ENCODE peak calls at places on chromosomes 7 and 10, in eight cellular contexts. E, Q, C, R, S, I, M and V are unnamed samples.

GRCh38 chr7:43164757-43165156 is 52.3 kb downstream of the HECW1 start:
- DNase-seq in I (peak), R (peak), S (peak), M (peak), C (peak), E (no peak), Q (no peak), V (no peak)

GRCh38 chr10:119377431-119377830 is 165.1 kb downstream of the RGS10 start:
- DNase-seq in E (no peak), R (no peak), M (no peak), S (no peak), Q (no peak), C (no peak), I (no peak), V (no peak)

GRCh38 chr10:132326925-132327324 is 5.1 kb upstream of the LRRC27 start:
- DNase-seq in I (no peak), Q (no peak), E (no peak), C (no peak), R (no peak), M (no peak), S (no peak), V (no peak)

GRCh38 chr10:60000747-60001146 is 94.4 kb upstream of the CCDC6 start:
- DNase-seq in S (no peak), E (no peak), C (no peak), R (no peak), Q (no peak), M (no peak), I (no peak), V (no peak)

GRCh38 chr10:96667401-96667800 is 52.9 kb downstream of the PIK3AP1 start:
- DNase-seq in C (peak), I (no peak), S (no peak), Q (no peak), E (no peak), R (no peak), M (no peak), V (no peak)

GRCh38 chr7:155739538-155740140 is 72.6 kb downstream of the SHH start:
- DNase-seq in M (no peak), R (no peak), I (no peak), Q (no peak), E (no peak), S (no peak), C (no peak), V (no peak)

GRCh38 chr10:8033812-8034665 is 20.4 kb upstream of the GATA3 start:
- DNase-seq in C (no peak), R (no peak), S (no peak), Q (no peak), E (no peak), M (no peak), I (no peak), V (no peak)

GRCh38 chr7:6248581-6248980 is 23.8 kb downstream of the CYTH3 start:
- DNase-seq in E (no peak), C (peak), I (no peak), R (peak), Q (no peak), M (no peak), S (no peak), V (no peak)

GRCh38 chr7:2106506-2106905 is 126.2 kb downstream of the MAD1L1 start:
- DNase-seq in R (no peak), C (no peak), M (no peak), I (no peak), S (no peak), E (no peak), Q (no peak), V (no peak)

GRCh38 chr7:151299530-151299929 is 42.1 kb upstream of the NUB1 start:
- DNase-seq in M (no peak), S (no peak), E (no peak), Q (no peak), C (no peak), I (no peak), R (no peak), V (no peak)

GRCh38 chr7:99102809-99103690 is 40.9 kb downstream of the SMURF1 start:
- DNase-seq in C (peak), R (no peak), Q (no peak), E (no peak), I (no peak), M (no peak), S (peak), V (no peak)

GRCh38 chr7:86932038-86932512 is 127.4 kb downstream of the ELAPOR2 start:
- DNase-seq in S (no peak), M (no peak), I (no peak), Q (no peak), R (peak), E (no peak), C (peak), V (no peak)

GRCh38 chr7:106110885-106111670 is 1.0 kb downstream of the SYPL1 start:
- DNase-seq in R (peak), S (no peak), M (no peak), E (no peak), Q (no peak), C (no peak), I (no peak), V (no peak)

GRCh38 chr7:136324073-136324704 is 347.0 kb upstream of the MTPN start:
- DNase-seq in M (no peak), I (no peak), S (no peak), R (no peak), C (no peak), E (no peak), Q (no peak), V (no peak)

DNA sequence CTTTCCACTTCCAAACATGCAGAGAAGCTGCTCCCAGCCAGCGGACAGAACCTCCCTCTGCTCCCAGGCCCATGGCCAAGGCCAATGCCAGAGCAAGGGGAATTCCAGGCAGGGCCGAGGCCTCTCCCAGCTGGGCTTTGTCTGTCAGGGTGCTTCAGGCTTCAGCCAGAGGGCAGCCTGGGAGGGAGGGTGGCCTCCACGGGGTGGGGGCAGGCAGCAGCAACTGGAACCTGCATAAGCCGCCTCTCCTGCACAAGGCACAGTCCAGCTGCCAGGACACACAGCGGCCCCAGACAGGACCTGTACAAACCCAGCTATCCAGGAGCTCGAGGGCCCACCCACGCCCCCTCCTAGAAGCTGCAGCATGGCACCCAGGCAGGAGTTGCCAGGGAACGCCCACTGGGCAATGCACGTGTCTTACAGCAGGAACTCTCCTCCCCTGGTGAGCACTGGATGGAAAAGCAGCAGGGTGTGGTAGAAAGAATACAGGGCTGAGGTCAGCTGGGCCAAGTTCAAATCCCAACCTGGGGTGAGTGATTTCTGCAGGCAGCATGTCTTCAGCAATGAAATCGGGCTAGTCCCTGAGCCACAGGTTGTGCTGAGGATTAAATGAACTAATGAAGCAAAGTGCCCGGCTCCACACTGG is 7.6 kb downstream of the FAM53B start:
- DNase-seq in S (no peak), C (peak), R (no peak), M (no peak), E (peak), I (no peak), Q (peak), V (peak)
- TF ChIP-seq POLR2A in S (no peak), C (no peak), R (no peak), M (no peak), E (no peak), I (no peak), Q (no peak), V (no peak)

GRCh38 chr10:71219918-71220688 is 7.7 kb downstream of the UNC5B start:
- DNase-seq in R (no peak), Q (no peak), C (no peak), I (no peak), M (no peak), E (no peak), S (no peak), V (no peak)
- TF ChIP-seq POLR2A in R (no peak), Q (no peak), C (no peak), I (no peak), M (no peak), E (no peak), S (no peak), V (no peak)

GRCh38 chr7:23600251-23600650 is 3.1 kb downstream of the CCDC126 start:
- DNase-seq in E (no peak), M (no peak), Q (no peak), S (no peak), R (no peak), I (no peak), C (no peak), V (no peak)

GRCh38 chr7:23594879-23595604 is 2.1 kb upstream of the CCDC126 start:
- DNase-seq in I (peak), Q (no peak), R (peak), C (no peak), S (no peak), E (no peak), M (peak), V (no peak)

GRCh38 chr7:23598321-23598720 is 1.1 kb downstream of the CCDC126 start:
- DNase-seq in R (no peak), S (no peak), Q (no peak), E (no peak), I (no peak), C (no peak), M (no peak), V (no peak)

GRCh38 chr7:23597908-23598224 is 684 bp downstream of the CCDC126 start:
- DNase-seq in Q (no peak), E (no peak), R (no peak), C (no peak), I (no peak), M (no peak), S (no peak), V (no peak)

DNA sequence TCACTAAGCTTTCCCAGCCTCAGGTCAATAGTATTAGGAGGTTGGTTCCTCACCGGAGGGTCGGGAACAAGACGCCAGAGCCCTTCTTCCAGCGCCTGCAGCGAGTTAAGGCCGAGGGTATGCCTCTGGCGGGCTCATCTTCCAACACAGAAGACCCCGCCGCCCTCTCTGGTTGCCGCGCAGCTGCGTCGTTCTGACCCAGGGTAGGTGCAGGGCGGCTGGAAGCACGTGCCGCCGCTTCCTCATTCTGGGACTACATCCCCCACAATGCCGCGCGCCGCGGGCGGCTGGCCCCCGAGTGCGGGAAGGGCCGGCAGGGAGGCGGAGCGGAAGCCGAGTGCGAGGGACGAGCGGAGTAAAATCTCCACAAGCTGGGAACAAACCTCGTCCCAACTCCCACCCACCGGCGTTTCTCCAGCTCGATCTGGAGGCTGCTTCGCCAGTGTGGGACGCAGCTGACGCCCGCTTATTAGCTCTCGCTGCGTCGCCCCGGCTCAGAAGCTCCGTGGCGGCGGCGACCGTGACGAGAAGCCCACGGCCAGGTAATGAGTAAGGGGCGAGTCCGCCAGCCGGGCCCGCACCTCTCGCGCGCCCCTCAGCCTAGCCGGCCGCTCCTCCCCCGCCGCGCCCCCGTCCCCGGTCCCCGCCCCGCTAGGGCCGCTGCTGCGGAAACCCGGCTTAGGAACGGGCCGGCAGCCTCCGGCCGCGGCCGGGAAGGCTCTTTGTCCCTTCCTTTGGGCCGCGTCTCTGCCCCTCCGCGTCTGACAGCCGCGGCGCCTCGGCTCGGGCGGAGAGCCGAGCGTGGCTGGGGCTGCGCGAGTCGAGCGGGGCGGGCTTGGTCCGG is at the start of gene CCDC126:
- DNase-seq in R (peak), E (peak), C (peak), Q (peak), S (peak), I (peak), M (peak), V (peak)
- TF ChIP-seq POLR2A in R (peak), E (peak), C (peak), Q (peak), S (peak), I (no peak), M (peak), V (peak)

GRCh38 chr10:86399879-86400704 is 33.5 kb upstream of the GRID1 start:
- DNase-seq in Q (peak), R (peak), C (peak), M (peak), I (peak), E (peak), S (peak), V (peak)
- TF ChIP-seq POLR2A in Q (peak), R (peak), C (peak), M (peak), I (peak), E (no peak), S (peak), V (peak)

GRCh38 chr7:129169705-129170319 is 18.6 kb upstream of the SMO start:
- DNase-seq in R (no peak), C (no peak), E (no peak), M (no peak), S (no peak), I (no peak), Q (no peak), V (no peak)
- TF ChIP-seq POLR2A in R (no peak), C (no peak), E (no peak), M (no peak), S (no peak), I (peak), Q (no peak), V (no peak)

DNA sequence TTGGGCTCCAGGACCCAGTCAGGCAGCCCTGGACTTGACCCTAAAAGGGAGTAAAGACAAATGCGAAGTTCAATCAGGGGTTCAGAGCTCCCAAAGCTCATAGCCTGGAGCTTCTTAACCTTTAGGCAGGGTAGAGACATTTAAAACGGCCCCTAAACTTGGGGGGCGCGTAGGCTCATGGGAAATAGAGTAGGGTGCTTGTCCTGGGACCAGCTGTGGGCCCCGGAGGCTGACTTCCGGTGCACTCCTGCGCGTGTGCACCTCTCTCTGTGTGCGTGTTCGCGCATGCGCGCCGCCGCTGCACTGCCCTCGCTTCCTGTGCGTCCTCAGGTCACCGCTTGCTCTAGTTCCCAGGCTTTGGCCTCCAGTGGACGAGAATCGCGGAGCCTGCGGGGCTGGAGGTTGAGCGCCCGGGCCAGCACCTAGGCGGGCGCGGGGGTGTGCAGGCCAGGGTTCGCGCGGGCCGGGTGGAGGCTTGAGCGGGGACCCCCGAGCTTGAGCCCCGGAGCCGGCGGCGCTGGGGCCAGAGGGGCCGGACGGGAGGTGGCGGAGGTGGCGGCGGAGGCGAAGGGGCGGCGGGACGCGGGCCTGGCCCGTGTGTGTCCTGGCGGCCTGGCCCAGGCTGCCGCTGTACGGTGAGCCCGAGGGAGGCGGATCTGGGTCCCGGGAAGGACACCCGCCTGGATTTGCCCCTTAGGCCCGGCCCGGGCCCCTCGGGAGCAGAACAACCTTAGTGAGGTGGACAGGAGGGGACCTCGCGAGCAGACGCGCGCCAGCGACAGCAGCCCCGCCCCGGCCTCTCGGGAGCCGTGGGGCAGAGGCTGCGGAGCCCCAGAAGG is at the start of gene RBAK:
- DNase-seq in M (peak), R (peak), C (peak), I (peak), S (peak), Q (peak), E (peak), V (peak)
- TF ChIP-seq POLR2A in M (peak), R (peak), C (peak), I (peak), S (peak), Q (peak), E (peak), V (peak)

GRCh38 chr10:114824396-114824795 is 2.8 kb downstream of the FHIP2A start:
- DNase-seq in C (peak), S (no peak), M (no peak), Q (no peak), R (no peak), E (no peak), I (no peak), V (no peak)

GRCh38 chr10:114821915-114822770 is 563 bp downstream of the FHIP2A start:
- DNase-seq in S (peak), Q (peak), R (peak), M (peak), I (peak), E (peak), C (peak), V (no peak)

GRCh38 chr10:114822771-114823463 is 1.3 kb downstream of the FHIP2A start:
- DNase-seq in I (no peak), S (no peak), R (peak), E (no peak), M (no peak), C (peak), Q (no peak), V (no peak)

GRCh38 chr10:114819313-114819712 is 2.3 kb upstream of the FHIP2A start:
- DNase-seq in R (no peak), M (no peak), E (no peak), I (no peak), C (no peak), Q (no peak), S (no peak), V (no peak)

DNA sequence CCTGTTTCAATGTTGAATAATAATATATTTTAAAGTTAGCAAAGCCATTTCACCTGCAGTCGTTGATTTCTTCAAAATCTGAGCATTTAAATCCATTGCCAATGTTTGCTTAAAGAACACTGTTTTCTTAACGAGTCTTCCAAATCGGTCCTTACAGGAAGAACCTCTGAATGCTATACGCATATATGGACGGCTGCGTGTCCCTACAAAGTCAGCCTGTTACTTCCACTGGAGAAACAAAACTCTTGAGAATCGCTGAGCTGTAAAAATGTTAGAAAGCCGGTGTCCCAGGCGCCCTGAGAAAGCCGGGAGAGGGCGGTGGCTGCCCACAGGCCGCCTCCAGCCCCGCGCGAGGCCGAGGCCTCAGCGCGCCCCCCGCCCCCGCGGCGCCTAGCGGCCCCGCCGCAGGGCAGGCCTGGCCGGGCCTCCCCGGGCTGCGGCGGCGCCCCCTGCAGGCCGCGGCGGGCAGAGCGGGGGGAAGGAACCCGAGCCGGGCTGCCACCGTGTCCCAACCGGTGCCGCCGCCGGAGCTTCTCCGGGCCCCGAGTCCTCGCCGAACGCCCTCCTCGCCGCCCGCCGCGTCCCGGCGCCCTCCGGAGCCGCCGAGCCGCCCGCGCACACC is at the start of gene FHIP2A:
- DNase-seq in M (peak), E (peak), R (peak), S (peak), Q (peak), I (peak), C (peak), V (peak)
- TF ChIP-seq POLR2A in M (peak), E (no peak), R (peak), S (peak), Q (peak), I (no peak), C (peak), V (peak)

GRCh38 chr10:117424789-117425649 is 49.8 kb upstream of the PDZD8 start:
- DNase-seq in R (no peak), Q (no peak), S (no peak), M (no peak), C (no peak), E (no peak), I (no peak), V (no peak)

GRCh38 chr10:117420768-117421167 is 45.5 kb upstream of the PDZD8 start:
- DNase-seq in M (no peak), C (no peak), Q (no peak), S (no peak), I (no peak), R (no peak), E (no peak), V (no peak)

GRCh38 chr10:117421985-117422384 is 46.7 kb upstream of the PDZD8 start:
- DNase-seq in M (no peak), Q (no peak), C (no peak), S (no peak), R (no peak), E (no peak), I (no peak), V (no peak)

GRCh38 chr10:117425908-117426566 is 50.8 kb upstream of the PDZD8 start:
- DNase-seq in Q (no peak), R (no peak), S (no peak), I (no peak), E (no peak), C (no peak), M (no peak), V (no peak)

GRCh38 chr10:117424171-117424570 is 48.9 kb upstream of the PDZD8 start:
- DNase-seq in C (no peak), M (no peak), I (no peak), E (no peak), Q (no peak), S (no peak), R (no peak), V (no peak)
- TF ChIP-seq POLR2A in C (no peak), M (no peak), I (no peak), E (no peak), Q (no peak), S (no peak), R (no peak), V (no peak)

GRCh38 chr10:104353325-104354048 is at the start of gene CFAP58:
- DNase-seq in Q (peak), C (peak), I (no peak), M (peak), E (peak), R (peak), S (peak), V (peak)
- TF ChIP-seq POLR2A in Q (no peak), C (no peak), I (no peak), M (no peak), E (peak), R (no peak), S (peak), V (no peak)